ENCODE peak calls at places on chromosome X, in six cellular contexts. One of them, this sample, is unnamed.

GRCh38 chrX:2490634-2491033 is 10.1 kb downstream of the DHRSX start:
- DNase-seq in breast epithelium: no peak
- DNase-seq in uterus: no peak
- DNase-seq in right lobe of liver: no peak
- DNase-seq in IMR-90: no peak
- DNase-seq in spleen: peak
- DNase-seq in this sample: no peak

GRCh38 chrX:51461053-51462050 is 35.0 kb downstream of the NUDT11 start:
- DNase-seq in breast epithelium: no peak
- DNase-seq in uterus: no peak
- DNase-seq in right lobe of liver: no peak
- DNase-seq in IMR-90: peak
- DNase-seq in spleen: no peak
- DNase-seq in this sample: no peak

GRCh38 chrX:106621836-106622235 is 10.1 kb downstream of the RADX start:
- DNase-seq in breast epithelium: no peak
- DNase-seq in uterus: no peak
- DNase-seq in right lobe of liver: no peak
- DNase-seq in IMR-90: no peak
- DNase-seq in spleen: no peak
- DNase-seq in this sample: no peak

GRCh38 chrX:75784689-75785491 is at the start of gene MAGEE2:
- DNase-seq in breast epithelium: no peak
- DNase-seq in uterus: peak
- DNase-seq in right lobe of liver: no peak
- DNase-seq in IMR-90: no peak
- DNase-seq in spleen: peak
- DNase-seq in this sample: no peak

GRCh38 chrX:97306771-97307470 is 423.2 kb downstream of the RPA4 start:
- DNase-seq in breast epithelium: no peak
- DNase-seq in uterus: no peak
- DNase-seq in right lobe of liver: no peak
- DNase-seq in IMR-90: no peak
- DNase-seq in spleen: no peak
- DNase-seq in this sample: no peak

GRCh38 chrX:136200466-136200865 is 50.7 kb downstream of the MAP7D3 start:
- DNase-seq in breast epithelium: no peak
- DNase-seq in uterus: no peak
- DNase-seq in right lobe of liver: no peak
- DNase-seq in IMR-90: peak
- DNase-seq in spleen: no peak
- DNase-seq in this sample: no peak

GRCh38 chrX:109848451-109849050 is 115.5 kb upstream of the ACSL4 start:
- DNase-seq in breast epithelium: no peak
- DNase-seq in uterus: no peak
- DNase-seq in right lobe of liver: no peak
- DNase-seq in IMR-90: no peak
- DNase-seq in spleen: no peak
- DNase-seq in this sample: no peak

GRCh38 chrX:109926743-109927662 is 75.9 kb upstream of the TMEM164 start:
- DNase-seq in breast epithelium: no peak
- DNase-seq in uterus: no peak
- DNase-seq in right lobe of liver: no peak
- DNase-seq in IMR-90: no peak
- DNase-seq in spleen: no peak
- DNase-seq in this sample: no peak

GRCh38 chrX:150643271-150643670 is 49.9 kb upstream of the MTMR1 start:
- DNase-seq in breast epithelium: no peak
- DNase-seq in uterus: no peak
- DNase-seq in right lobe of liver: no peak
- DNase-seq in IMR-90: peak
- DNase-seq in spleen: no peak
- DNase-seq in this sample: no peak

GRCh38 chrX:140274761-140275525 is 229.9 kb downstream of the SOX3 start:
- DNase-seq in breast epithelium: no peak
- DNase-seq in uterus: no peak
- DNase-seq in right lobe of liver: no peak
- DNase-seq in IMR-90: peak
- DNase-seq in spleen: no peak
- DNase-seq in this sample: no peak

GRCh38 chrX:100731441-100732281 is at the start of gene SYTL4:
- DNase-seq in breast epithelium: no peak
- DNase-seq in uterus: peak
- DNase-seq in right lobe of liver: peak
- DNase-seq in IMR-90: no peak
- DNase-seq in spleen: peak
- DNase-seq in this sample: peak

GRCh38 chrX:101999644-102000539 is 68.1 kb upstream of the ZMAT1 start:
- DNase-seq in breast epithelium: no peak
- DNase-seq in uterus: no peak
- DNase-seq in right lobe of liver: no peak
- DNase-seq in IMR-90: no peak
- DNase-seq in spleen: no peak
- DNase-seq in this sample: no peak

GRCh38 chrX:84189125-84189524 is 1.1 kb upstream of the RPS6KA6 start:
- DNase-seq in breast epithelium: no peak
- DNase-seq in uterus: no peak
- DNase-seq in right lobe of liver: no peak
- DNase-seq in IMR-90: no peak
- DNase-seq in spleen: no peak
- DNase-seq in this sample: no peak

GRCh38 chrX:15167826-15168225 is 102.1 kb downstream of the ASB9 start:
- DNase-seq in breast epithelium: no peak
- DNase-seq in uterus: no peak
- DNase-seq in right lobe of liver: no peak
- DNase-seq in IMR-90: no peak
- DNase-seq in spleen: no peak
- DNase-seq in this sample: no peak

GRCh38 chrX:49627030-49627777 is 28.4 kb downstream of the GAGE1 start:
- DNase-seq in breast epithelium: no peak
- DNase-seq in uterus: no peak
- DNase-seq in right lobe of liver: no peak
- DNase-seq in IMR-90: no peak
- DNase-seq in spleen: no peak
- DNase-seq in this sample: no peak

GRCh38 chrX:40172169-40172979 is 74.6 kb upstream of the BCOR start:
- DNase-seq in breast epithelium: no peak
- DNase-seq in uterus: peak
- DNase-seq in right lobe of liver: peak
- DNase-seq in IMR-90: peak
- DNase-seq in spleen: peak
- DNase-seq in this sample: peak

GRCh38 chrX:131366387-131366786 is 77.3 kb upstream of the IGSF1 start:
- DNase-seq in breast epithelium: no peak
- DNase-seq in uterus: no peak
- DNase-seq in right lobe of liver: no peak
- DNase-seq in IMR-90: no peak
- DNase-seq in spleen: no peak
- DNase-seq in this sample: no peak

GRCh38 chrX:133749370-133749769 is 236.0 kb downstream of the GPC3 start:
- DNase-seq in breast epithelium: no peak
- DNase-seq in uterus: no peak
- DNase-seq in right lobe of liver: no peak
- DNase-seq in IMR-90: no peak
- DNase-seq in spleen: no peak
- DNase-seq in this sample: no peak

GRCh38 chrX:133749951-133750350 is 235.4 kb downstream of the GPC3 start:
- DNase-seq in breast epithelium: no peak
- DNase-seq in uterus: no peak
- DNase-seq in right lobe of liver: no peak
- DNase-seq in IMR-90: no peak
- DNase-seq in spleen: no peak
- DNase-seq in this sample: no peak

DNA sequence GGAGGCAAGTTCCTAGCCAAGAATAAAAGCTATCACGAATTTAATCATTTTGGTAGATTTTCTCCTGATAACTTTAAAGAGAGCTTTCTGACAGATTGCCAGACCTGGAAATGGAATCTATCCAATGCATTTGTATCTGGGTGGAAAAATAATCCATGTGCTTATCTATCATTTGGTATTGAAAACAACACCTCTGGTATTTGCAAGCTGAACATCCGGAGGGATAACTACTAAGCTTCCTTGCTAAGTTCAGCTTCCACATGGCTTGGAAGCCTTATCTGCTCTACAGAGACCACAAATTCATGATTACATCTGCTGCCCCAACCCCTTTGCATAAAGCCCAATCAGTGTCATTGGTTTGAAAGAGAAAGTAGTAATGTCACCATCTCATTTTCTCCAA is 230.7 kb downstream of the GPC3 start:
- DNase-seq in breast epithelium: no peak
- DNase-seq in uterus: no peak
- DNase-seq in right lobe of liver: no peak
- DNase-seq in IMR-90: no peak
- DNase-seq in spleen: no peak
- DNase-seq in this sample: no peak
- TF ChIP-seq POLR2A in breast epithelium: no peak
- TF ChIP-seq POLR2A in uterus: no peak
- TF ChIP-seq POLR2A in right lobe of liver: no peak
- TF ChIP-seq POLR2A in IMR-90: no peak
- TF ChIP-seq POLR2A in spleen: no peak
- TF ChIP-seq POLR2A in this sample: no peak

GRCh38 chrX:46545111-46546005 is at the start of gene ZNF674:
- DNase-seq in breast epithelium: peak
- DNase-seq in uterus: peak
- DNase-seq in right lobe of liver: peak
- DNase-seq in IMR-90: peak
- DNase-seq in spleen: peak
- DNase-seq in this sample: peak

GRCh38 chrX:46547857-46548256 is 2.6 kb upstream of the ZNF674 start:
- DNase-seq in breast epithelium: no peak
- DNase-seq in uterus: no peak
- DNase-seq in right lobe of liver: no peak
- DNase-seq in IMR-90: peak
- DNase-seq in spleen: no peak
- DNase-seq in this sample: no peak

GRCh38 chrX:46543441-46543840 is 1.8 kb downstream of the ZNF674 start:
- DNase-seq in breast epithelium: no peak
- DNase-seq in uterus: no peak
- DNase-seq in right lobe of liver: no peak
- DNase-seq in IMR-90: no peak
- DNase-seq in spleen: no peak
- DNase-seq in this sample: no peak
- TF ChIP-seq POLR2A in breast epithelium: no peak
- TF ChIP-seq POLR2A in uterus: no peak
- TF ChIP-seq POLR2A in right lobe of liver: no peak
- TF ChIP-seq POLR2A in IMR-90: no peak
- TF ChIP-seq POLR2A in spleen: no peak
- TF ChIP-seq POLR2A in this sample: no peak

GRCh38 chrX:69165116-69165651 is at the start of gene PJA1:
- DNase-seq in breast epithelium: peak
- DNase-seq in uterus: peak
- DNase-seq in right lobe of liver: peak
- DNase-seq in IMR-90: peak
- DNase-seq in spleen: peak
- DNase-seq in this sample: peak
- TF ChIP-seq POLR2A in breast epithelium: no peak
- TF ChIP-seq POLR2A in uterus: peak
- TF ChIP-seq POLR2A in right lobe of liver: peak
- TF ChIP-seq POLR2A in IMR-90: peak
- TF ChIP-seq POLR2A in spleen: no peak
- TF ChIP-seq POLR2A in this sample: peak

DNA sequence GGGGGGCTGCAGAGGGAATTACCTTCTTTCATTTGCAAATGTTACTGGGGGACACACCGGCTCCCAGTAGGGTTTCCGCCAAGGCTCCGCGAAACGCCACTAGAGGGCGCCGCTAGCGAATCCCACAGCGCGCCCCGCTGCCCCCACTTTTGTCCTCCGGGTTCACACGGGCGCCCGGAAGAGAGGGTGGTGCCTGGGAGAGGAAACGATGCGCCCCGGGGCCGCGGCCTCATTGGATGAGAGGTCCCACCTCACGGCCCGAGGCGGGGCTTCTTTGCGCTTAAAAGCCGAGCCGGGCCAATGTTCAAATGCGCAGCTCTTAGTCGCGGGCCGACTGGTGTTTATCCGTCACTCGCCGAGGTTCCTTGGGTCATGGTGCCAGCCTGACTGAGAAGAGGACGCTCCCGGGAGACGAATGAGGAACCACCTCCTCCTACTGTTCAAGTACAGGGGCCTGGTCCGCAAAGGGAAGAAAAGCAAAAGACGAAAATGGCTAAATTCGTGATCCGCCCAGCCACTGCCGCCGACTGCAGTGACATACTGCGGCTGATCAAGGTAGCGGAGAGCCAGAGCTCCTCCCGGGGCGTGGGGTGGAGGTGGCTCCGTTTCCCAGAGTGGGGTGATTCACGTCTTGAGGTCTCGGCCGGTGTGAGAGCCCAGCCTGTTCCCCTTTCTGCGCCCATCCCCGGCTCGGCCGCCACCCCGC is at the start of gene SAT1:
- DNase-seq in breast epithelium: peak
- DNase-seq in uterus: peak
- DNase-seq in right lobe of liver: peak
- DNase-seq in IMR-90: peak
- DNase-seq in spleen: peak
- DNase-seq in this sample: peak
- TF ChIP-seq POLR2A in breast epithelium: peak
- TF ChIP-seq POLR2A in uterus: peak
- TF ChIP-seq POLR2A in right lobe of liver: peak
- TF ChIP-seq POLR2A in IMR-90: peak
- TF ChIP-seq POLR2A in spleen: peak
- TF ChIP-seq POLR2A in this sample: peak

DNA sequence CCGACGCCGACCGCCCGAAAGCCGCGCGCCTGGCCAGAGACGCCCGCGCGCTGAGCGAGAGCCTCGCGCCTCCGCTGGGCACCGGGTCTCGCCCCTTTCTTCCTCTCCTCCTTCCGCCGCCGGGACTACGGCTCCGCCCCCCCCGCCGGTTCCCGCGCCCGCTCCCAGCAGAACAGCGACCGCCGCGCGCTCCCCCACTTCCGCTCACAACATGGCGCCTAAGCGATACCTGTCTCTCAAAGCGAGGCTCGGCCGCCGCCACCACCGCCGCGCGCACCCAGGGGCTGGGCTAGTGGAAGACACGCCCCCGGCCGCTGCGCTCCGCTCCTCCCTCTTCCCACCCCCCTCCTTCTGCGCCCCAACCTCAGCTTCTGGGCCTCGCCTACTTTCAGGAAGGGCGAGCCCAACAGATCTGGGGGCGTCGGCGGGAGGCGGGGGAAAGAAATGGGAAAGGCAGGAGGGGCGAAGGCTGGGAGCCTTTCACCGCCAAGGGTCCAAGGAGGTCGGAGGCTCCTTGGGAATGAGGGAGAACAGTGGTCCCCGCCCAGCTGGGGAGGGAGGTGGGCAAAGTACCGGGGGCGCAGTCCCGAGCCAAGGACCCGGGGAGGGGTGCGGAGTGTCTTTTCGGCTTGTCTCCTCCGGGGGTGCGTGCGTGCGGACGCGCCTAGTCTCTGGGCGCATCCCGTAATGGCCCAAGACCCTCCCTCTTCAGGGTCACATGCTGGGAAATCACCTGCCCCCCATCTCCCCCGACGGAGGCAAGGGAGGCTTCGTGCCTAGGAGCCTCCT is at the start of gene RPS6KA3:
- DNase-seq in breast epithelium: peak
- DNase-seq in uterus: peak
- DNase-seq in right lobe of liver: peak
- DNase-seq in IMR-90: peak
- DNase-seq in spleen: peak
- DNase-seq in this sample: peak
- TF ChIP-seq POLR2A in breast epithelium: peak
- TF ChIP-seq POLR2A in uterus: peak
- TF ChIP-seq POLR2A in right lobe of liver: peak
- TF ChIP-seq POLR2A in IMR-90: peak
- TF ChIP-seq POLR2A in spleen: no peak
- TF ChIP-seq POLR2A in this sample: peak